ENCODE peak calls at places on chromosomes 3 and 15, in seven cellular contexts. J, G, T, O, B, V and L are unnamed samples.

GRCh38 chr3:138406606-138407005 is 27.8 kb upstream of the ESYT3 start:
- DNase-seq in J (no peak), G (no peak), T (no peak), O (no peak), B (no peak), V (no peak), L (no peak)

GRCh38 chr3:13021141-13021933 is 51.9 kb downstream of the IQSEC1 start:
- DNase-seq in J (no peak), G (no peak), T (no peak), O (no peak), B (peak), V (no peak), L (no peak)

GRCh38 chr3:50340404-50341329 is at the start of gene RASSF1:
- DNase-seq in J (peak), G (no peak), T (peak), O (peak), B (peak), V (peak), L (peak)

GRCh38 chr3:43865376-43865775 is 174.6 kb downstream of the ABHD5 start:
- DNase-seq in J (no peak), G (no peak), T (no peak), O (no peak), B (no peak), V (no peak), L (no peak)

GRCh38 chr15:77871838-77872371 is 205.6 kb downstream of the TBC1D2B start:
- DNase-seq in J (no peak), G (no peak), T (no peak), O (no peak), B (no peak), V (no peak), L (peak)

GRCh38 chr15:31489801-31490646 is 163.4 kb downstream of the KLF13 start:
- DNase-seq in J (peak), G (no peak), T (peak), O (peak), B (peak), V (peak), L (no peak)

GRCh38 chr3:136955813-136956212 is 2.0 kb upstream of the IL20RB start:
- DNase-seq in J (no peak), G (peak), T (peak), O (no peak), B (peak), V (peak), L (no peak)

GRCh38 chr15:43361313-43361903 is 9.4 kb downstream of the ZSCAN29 start:
- DNase-seq in J (no peak), G (no peak), T (peak), O (no peak), B (peak), V (no peak), L (no peak)

GRCh38 chr3:42654331-42655201 is 1.1 kb downstream of the ZBTB47 start:
- DNase-seq in J (no peak), G (peak), T (peak), O (no peak), B (peak), V (peak), L (no peak)

GRCh38 chr3:171600030-171600429 is 139.8 kb upstream of the TNIK start:
- DNase-seq in J (no peak), G (no peak), T (no peak), O (no peak), B (no peak), V (no peak), L (no peak)

GRCh38 chr3:197599089-197599765 is 43.5 kb upstream of the BDH1 start:
- DNase-seq in J (peak), G (peak), T (peak), O (peak), B (peak), V (peak), L (peak)

GRCh38 chr3:114789803-114790202 is 357.3 kb downstream of the ZBTB20 start:
- DNase-seq in J (no peak), G (no peak), T (no peak), O (no peak), B (no peak), V (no peak), L (no peak)

GRCh38 chr3:71614869-71615268 is 31.3 kb upstream of the FOXP1 start:
- DNase-seq in J (no peak), G (no peak), T (no peak), O (no peak), B (no peak), V (no peak), L (no peak)

GRCh38 chr3:138349926-138350665 is 1.7 kb downstream of the MRAS start:
- DNase-seq in J (no peak), G (no peak), T (peak), O (no peak), B (peak), V (no peak), L (no peak)

GRCh38 chr3:101862453-101863165 is 13.3 kb downstream of the NFKBIZ start:
- DNase-seq in J (no peak), G (no peak), T (peak), O (no peak), B (no peak), V (no peak), L (no peak)

GRCh38 chr15:52287114-52287513 is 8.5 kb downstream of the MYO5C start:
- DNase-seq in J (no peak), G (no peak), T (no peak), O (no peak), B (no peak), V (no peak), L (no peak)

GRCh38 chr3:129745253-129745652 is 138.8 kb upstream of the PLXND1 start:
- DNase-seq in J (no peak), G (no peak), T (peak), O (no peak), B (peak), V (no peak), L (no peak)

GRCh38 chr3:126107203-126107939 is 23.4 kb upstream of the SLC41A3 start:
- DNase-seq in J (no peak), G (no peak), T (no peak), O (no peak), B (no peak), V (no peak), L (no peak)

GRCh38 chr3:171741377-171741776 is 68.9 kb downstream of the PLD1 start:
- DNase-seq in J (no peak), G (no peak), T (no peak), O (no peak), B (no peak), V (no peak), L (no peak)

GRCh38 chr3:133522036-133522435 is 51.5 kb upstream of the CDV3 start:
- DNase-seq in J (no peak), G (no peak), T (no peak), O (no peak), B (no peak), V (no peak), L (no peak)

GRCh38 chr3:135848051-135848450 is 117.5 kb upstream of the PPP2R3A start:
- DNase-seq in J (no peak), G (no peak), T (no peak), O (no peak), B (no peak), V (no peak), L (no peak)

GRCh38 chr3:165643433-165643824 is 193.8 kb downstream of the BCHE start:
- DNase-seq in J (no peak), G (no peak), T (peak), O (no peak), B (peak), V (peak), L (no peak)

GRCh38 chr3:47803478-47804025 is 614 bp downstream of the DHX30 start:
- DNase-seq in J (no peak), G (no peak), T (no peak), O (no peak), B (no peak), V (no peak), L (no peak)

GRCh38 chr3:65385805-65386204 is 652.9 kb downstream of the MAGI1 start:
- DNase-seq in J (no peak), G (no peak), T (no peak), O (no peak), B (no peak), V (no peak), L (no peak)

GRCh38 chr3:45191924-45192417 is 34.1 kb downstream of the TMEM158 start:
- DNase-seq in J (no peak), G (no peak), T (no peak), O (no peak), B (no peak), V (no peak), L (no peak)

GRCh38 chr3:115660646-115661442 is 37.5 kb downstream of the GAP43 start:
- DNase-seq in J (no peak), G (no peak), T (no peak), O (no peak), B (no peak), V (no peak), L (no peak)

GRCh38 chr3:14803981-14804834 is 14.6 kb upstream of the FGD5 start:
- DNase-seq in J (no peak), G (no peak), T (no peak), O (no peak), B (no peak), V (no peak), L (no peak)

GRCh38 chr15:87672309-87672897 is 584.1 kb downstream of the NTRK3 start:
- DNase-seq in J (no peak), G (peak), T (peak), O (no peak), B (peak), V (peak), L (no peak)

GRCh38 chr3:159882784-159883779 is 105.6 kb upstream of the IL12A start:
- DNase-seq in J (no peak), G (no peak), T (peak), O (no peak), B (peak), V (peak), L (no peak)

GRCh38 chr15:56040081-56041035 is 46.9 kb upstream of the NEDD4 start:
- DNase-seq in J (peak), G (peak), T (peak), O (no peak), B (peak), V (peak), L (peak)

GRCh38 chr3:24526640-24527237 is 32.1 kb upstream of the THRB start:
- DNase-seq in J (no peak), G (no peak), T (no peak), O (no peak), B (no peak), V (no peak), L (no peak)

GRCh38 chr3:29202368-29202767 is 78.5 kb upstream of the RBMS3 start:
- DNase-seq in J (no peak), G (no peak), T (peak), O (no peak), B (peak), V (peak), L (no peak)

GRCh38 chr3:127036209-127037020 is 53.5 kb downstream of the PLXNA1 start:
- DNase-seq in J (no peak), G (no peak), T (no peak), O (no peak), B (peak), V (no peak), L (no peak)

GRCh38 chr15:39282663-39283208 is 298.1 kb upstream of the THBS1 start:
- DNase-seq in J (no peak), G (no peak), T (peak), O (no peak), B (peak), V (no peak), L (no peak)

GRCh38 chr3:29922990-29923746 is 642.3 kb downstream of the RBMS3 start:
- DNase-seq in J (no peak), G (no peak), T (peak), O (no peak), B (peak), V (peak), L (no peak)

GRCh38 chr3:29071077-29071634 is 209.7 kb upstream of the RBMS3 start:
- DNase-seq in J (no peak), G (no peak), T (peak), O (no peak), B (peak), V (peak), L (no peak)

GRCh38 chr15:89809093-89809786 is 5.4 kb downstream of the ANPEP start:
- DNase-seq in J (no peak), G (no peak), T (peak), O (no peak), B (no peak), V (no peak), L (no peak)